ENCODE peak calls at places on chromosomes 5 and 9, in six cellular contexts. W is transverse colon, R is cardiac fibroblast, D is brain microvascular endothelial cell, B is dorsolateral prefrontal cortex, I is AG10803. Z is an unnamed sample.

GRCh38 chr5:45696206-45696836 is at the start of gene HCN1:
- DNase-seq in W (peak; percentile 72), B (peak; percentile 84), R (peak; percentile 68), I (peak; percentile 73), D (peak; percentile 37), Z (peak; percentile 58)

GRCh38 chr5:179253730-179254129 is 91.5 kb downstream of the ADAMTS2 start:
- DNase-seq in R (no peak), B (peak; percentile 16), I (no peak), D (no peak), W (peak; percentile 3), Z (no peak)

GRCh38 chr9:71683598-71684235 is 84.6 kb downstream of the CEMIP2 start:
- DNase-seq in R (peak; percentile 58), D (peak; percentile 31), I (peak; percentile 44), B (peak; percentile 47), W (no peak), Z (peak; percentile 63)

GRCh38 chr9:38687992-38688391 is 31.9 kb downstream of the FAM240B start:
- DNase-seq in W (no peak), D (no peak), I (no peak), B (no peak), R (no peak), Z (no peak)

GRCh38 chr5:63131618-63132285 is 553.1 kb downstream of the LRRC70 start:
- DNase-seq in B (no peak), I (peak; percentile 26), D (peak; percentile 71), R (peak; percentile 88), W (no peak), Z (peak; percentile 95)

GRCh38 chr5:103041071-103041676 is 78.8 kb downstream of the GIN1 start:
- DNase-seq in D (no peak), B (no peak), R (peak; percentile 78), W (no peak), I (peak; percentile 49), Z (peak; percentile 59)

GRCh38 chr9:121637441-121638222 is 13.8 kb upstream of the DAB2IP start:
- DNase-seq in I (peak; percentile 71), B (peak; percentile 86), R (peak; percentile 59), D (no peak), W (no peak), Z (peak; percentile 59)

GRCh38 chr5:98905857-98906688 is 22.7 kb downstream of the CHD1 start:
- DNase-seq in D (no peak), R (peak; percentile 75), W (no peak), I (peak; percentile 51), B (no peak), Z (peak; percentile 58)

GRCh38 chr9:92208693-92209524 is 84.6 kb downstream of the IARS1 start:
- DNase-seq in I (no peak), B (no peak), W (no peak), D (no peak), R (no peak), Z (no peak)

GRCh38 chr5:135739383-135739961 is 95.0 kb upstream of the SLC25A48 start:
- DNase-seq in I (peak; percentile 20), D (no peak), R (peak; percentile 1), B (no peak), W (no peak), Z (peak; percentile 77)

GRCh38 chr5:82174128-82174918 is 103.8 kb downstream of the RPS23 start:
- DNase-seq in B (no peak), I (peak; percentile 76), D (peak; percentile 53), W (peak; percentile 57), R (peak; percentile 83), Z (peak; percentile 70)

GRCh38 chr5:127176769-127177168 is 103.5 kb upstream of the C5orf63 start:
- DNase-seq in W (no peak), B (no peak), D (no peak), R (no peak), I (no peak), Z (no peak)

GRCh38 chr9:123940721-123941534 is 11.0 kb upstream of the DENND1A start:
- DNase-seq in R (no peak), D (no peak), I (no peak), B (no peak), W (no peak), Z (no peak)
- TF ChIP-seq CTCF in R (no peak), D (no peak), I (peak; percentile 17), B (no peak), W (no peak), Z (no peak)

DNA sequence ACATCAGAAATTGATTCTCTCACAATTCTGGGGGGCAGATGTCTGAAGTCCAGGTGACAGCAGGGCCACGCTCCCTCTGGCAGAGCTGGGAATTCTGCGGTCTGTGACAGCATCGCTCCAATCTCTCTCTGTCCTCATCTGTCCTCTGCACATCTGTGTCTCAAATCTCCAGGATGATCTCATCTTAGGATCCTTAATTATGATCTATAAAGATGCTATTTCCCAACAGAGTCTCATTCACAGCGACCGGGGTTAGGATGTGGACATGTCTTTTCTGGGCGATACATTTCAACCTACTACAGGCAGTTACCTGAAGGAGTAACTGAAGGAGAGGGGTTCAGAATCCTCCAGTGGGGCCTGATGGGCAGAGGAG is 31.4 kb downstream of the ANKRD33B start:
- DNase-seq in W (no peak), B (no peak), D (no peak), I (peak; percentile 76), R (peak; percentile 46), Z (peak; percentile 18)
- H3K4me3 ChIP-seq in W (no peak overlapping the region), B (no peak overlapping the region), D (no peak overlapping the region), I (peak overlapping the region; percentile 18), R (no peak overlapping the region), Z (no peak overlapping the region)

GRCh38 chr5:171433352-171433698 is 13.9 kb downstream of the FGF18 start:
- DNase-seq in I (no peak), R (no peak), B (no peak), D (no peak), W (no peak), Z (no peak)

GRCh38 chr5:171432581-171433351 is 13.3 kb downstream of the FGF18 start:
- DNase-seq in W (no peak), D (no peak), R (no peak), I (no peak), B (no peak), Z (no peak)

GRCh38 chr5:171434874-171435273 is 15.4 kb downstream of the FGF18 start:
- DNase-seq in D (no peak), R (no peak), B (no peak), I (no peak), W (no peak), Z (no peak)

GRCh38 chr5:171435908-171436307 is 16.5 kb downstream of the FGF18 start:
- DNase-seq in W (no peak), I (no peak), B (no peak), R (no peak), D (no peak), Z (no peak)

GRCh38 chr5:171433952-171434676 is 14.7 kb downstream of the FGF18 start:
- DNase-seq in R (no peak), I (no peak), B (no peak), W (no peak), D (no peak), Z (no peak)
- TF ChIP-seq CTCF in R (no peak), I (no peak), B (no peak), W (no peak), D (peak; percentile 17), Z (no peak)

GRCh38 chr5:139660105-139660915 is 12.2 kb downstream of the CXXC5 start:
- DNase-seq in R (peak; percentile 27), W (peak; percentile 82), D (no peak), B (peak; percentile 92), I (peak; percentile 55), Z (peak; percentile 64)
- H3K4me3 ChIP-seq in R (peak overlapping the region; percentile 19), W (peak overlapping the region; percentile 8), D (peak overlapping the region; percentile 33), B (peak overlapping the region; percentile 44), I (peak overlapping the region; percentile 52), Z (no peak overlapping the region)

GRCh38 chr9:86637515-86637914 is 283.3 kb upstream of the TUT7 start:
- DNase-seq in R (peak; percentile 45), I (peak; percentile 38), W (no peak), B (no peak), D (peak; percentile 21), Z (no peak)
- TF ChIP-seq CTCF in R (peak; percentile 70), I (peak; percentile 63), W (peak; percentile 19), B (peak; percentile 43), D (peak; percentile 91), Z (peak; percentile 82)

GRCh38 chr5:119439140-119439625 is 13.1 kb upstream of the HSD17B4 start:
- DNase-seq in B (no peak), D (no peak), W (peak; percentile 73), R (no peak), I (no peak), Z (peak; percentile 18)
- H3K4me3 ChIP-seq in B (no peak overlapping the region), D (no peak overlapping the region), W (no peak overlapping the region), R (no peak overlapping the region), I (no peak overlapping the region), Z (no peak overlapping the region)

DNA sequence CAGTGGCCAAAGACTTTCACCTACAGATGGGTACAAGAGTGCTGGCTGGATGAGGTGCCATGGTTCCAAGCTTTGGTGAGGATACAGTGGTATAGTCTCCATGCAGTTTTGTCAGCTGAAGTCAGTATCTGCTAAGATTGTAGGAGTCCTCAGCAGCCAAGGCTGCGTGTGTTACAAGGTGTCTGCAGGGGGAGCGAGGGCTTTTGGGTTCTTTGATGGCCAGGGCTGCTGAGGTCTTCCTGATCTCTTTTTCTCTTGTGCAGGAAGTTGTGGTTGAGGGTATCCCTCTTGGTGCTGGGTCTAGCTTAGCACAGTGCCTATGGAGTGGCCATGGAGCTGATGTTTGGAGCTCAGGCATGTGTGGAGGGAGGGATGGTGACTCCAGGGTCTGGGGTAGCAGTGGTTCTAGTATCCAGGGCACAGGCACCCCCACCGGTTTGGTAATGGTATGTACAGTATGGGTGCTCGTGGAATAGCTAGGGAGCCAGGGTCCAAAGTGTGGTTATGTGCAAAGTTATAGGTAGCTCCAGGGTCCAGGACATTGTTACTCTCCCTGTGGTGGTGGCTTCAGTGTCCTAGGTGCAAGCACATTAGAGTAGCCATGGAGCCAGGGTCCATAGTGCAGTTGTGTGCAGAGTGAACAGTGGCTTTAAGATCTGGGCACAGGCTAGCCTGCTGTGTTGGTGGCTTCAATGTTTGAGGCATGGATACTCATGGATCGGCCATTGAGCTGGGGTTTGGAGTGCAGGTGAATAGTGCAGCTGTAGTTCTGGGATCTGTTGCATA is 36.7 kb downstream of the CNTLN start:
- DNase-seq in I (no peak), R (no peak), W (no peak), D (no peak), B (no peak), Z (no peak)
- TF ChIP-seq CTCF in I (no peak), R (no peak), W (no peak), D (no peak), B (no peak), Z (no peak)

DNA sequence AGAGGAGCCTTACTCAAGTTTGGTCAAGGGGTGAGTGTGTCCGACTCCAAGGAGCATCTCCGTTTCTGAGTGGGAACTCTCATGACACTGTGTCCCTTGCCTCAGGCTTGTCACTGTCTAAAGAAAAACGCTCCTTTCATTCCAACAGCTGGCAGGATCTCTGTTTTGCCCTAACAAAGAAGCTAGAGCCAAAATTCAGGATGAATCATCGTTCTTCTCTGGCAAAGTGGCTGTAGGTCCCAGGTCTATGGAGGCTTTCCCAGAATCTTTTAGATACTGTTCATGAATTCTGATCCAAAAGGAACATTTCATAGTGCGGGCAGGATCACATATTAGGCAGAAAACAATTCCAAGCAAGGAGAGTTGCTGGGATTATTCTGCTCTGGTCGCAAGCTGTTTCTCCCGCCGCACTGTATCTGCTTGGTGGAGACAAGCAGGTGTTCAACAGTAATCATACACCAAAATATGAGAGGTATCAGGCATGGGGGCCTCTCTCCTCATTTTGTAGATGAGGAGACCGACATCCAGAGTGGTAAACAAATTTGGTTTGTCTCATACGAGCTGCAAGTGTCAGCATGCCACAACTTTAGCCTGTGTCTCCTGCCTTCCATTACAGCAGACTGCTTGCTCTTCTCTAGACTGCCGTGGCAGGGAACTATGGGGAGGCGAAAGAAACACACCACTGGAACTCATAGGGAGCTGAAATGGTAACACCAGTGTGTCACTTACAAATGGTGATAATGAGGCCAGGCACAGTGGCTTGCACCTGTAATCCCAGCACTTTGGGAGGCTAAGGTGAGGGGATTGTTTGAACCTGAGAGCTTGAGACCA is 72.6 kb downstream of the ENTREP1 start:
- DNase-seq in R (no peak), I (peak; percentile 39), W (no peak), B (no peak), D (no peak), Z (peak; percentile 33)
- H3K4me3 ChIP-seq in R (no peak overlapping the region), I (no peak overlapping the region), W (no peak overlapping the region), B (no peak overlapping the region), D (no peak overlapping the region), Z (no peak overlapping the region)

GRCh38 chr5:153753645-153754432 is 263.4 kb downstream of the GRIA1 start:
- DNase-seq in R (no peak), B (no peak), I (peak; percentile 27), D (no peak), W (no peak), Z (peak; percentile 62)
- TF ChIP-seq CTCF in R (no peak), B (no peak), I (no peak), D (no peak), W (no peak), Z (no peak)

Z was measured in bronchial epithelial cell.